ENCODE peak calls at places on chromosomes 5 and 9, in nine cellular contexts. N is body of pancreas, Y is SK-N-SH, I is small intestine, S is cardiac muscle cell, X is Caco-2, H is MM.1S, K is neuronal stem cell, W is hepatocyte. B is an unnamed sample.

GRCh38 chr9:83431470-83432060 is 106.6 kb downstream of the FRMD3 start:
- DNase-seq in W (no peak), H (peak; percentile 14), K (no peak), N (peak; percentile 80), X (no peak), I (peak; percentile 79), Y (no peak), S (no peak), B (no peak)

GRCh38 chr5:42951169-42951846 is 88.8 kb downstream of the ANXA2R start:
- DNase-seq in W (no peak), N (peak; percentile 27), Y (peak; percentile 45), I (peak; percentile 28), K (no peak), S (peak; percentile 56), X (peak; percentile 36), H (no peak), B (no peak)

GRCh38 chr9:84846501-84847323 is 177.2 kb downstream of the NTRK2 start:
- DNase-seq in I (no peak), N (no peak), S (no peak), H (no peak), Y (no peak), K (no peak), X (no peak), W (no peak), B (peak; percentile 99)

GRCh38 chr5:177526791-177527190 is 10.0 kb upstream of the DDX41 start:
- DNase-seq in Y (no peak), S (no peak), N (no peak), H (no peak), I (no peak), X (no peak), K (no peak), W (no peak), B (no peak)

GRCh38 chr5:73379435-73379834 is 69.1 kb downstream of the FOXD1 start:
- DNase-seq in W (no peak), I (no peak), K (no peak), X (no peak), S (no peak), N (no peak), H (no peak), Y (no peak), B (no peak)

GRCh38 chr5:6849569-6849968 is 136.3 kb downstream of the TENT4A start:
- DNase-seq in N (no peak), S (no peak), I (no peak), H (no peak), X (no peak), W (no peak), Y (no peak), K (no peak), B (no peak)

GRCh38 chr9:99011161-99011709 is 67.5 kb downstream of the COL15A1 start:
- DNase-seq in H (no peak), N (no peak), X (peak; percentile 25), K (peak; percentile 42), I (no peak), W (no peak), Y (no peak), S (peak; percentile 27), B (no peak)

GRCh38 chr5:59763545-59763944 is 130.0 kb downstream of the PDE4D start:
- DNase-seq in Y (no peak), H (no peak), K (no peak), X (no peak), N (no peak), S (peak; percentile 22), W (no peak), I (no peak), B (no peak)

GRCh38 chr5:173891367-173891766 is 3.2 kb downstream of the CPEB4 start:
- DNase-seq in H (no peak), S (no peak), N (no peak), X (no peak), Y (no peak), W (no peak), K (no peak), I (no peak), B (no peak)

GRCh38 chr5:173890195-173890951 is 2.2 kb downstream of the CPEB4 start:
- DNase-seq in X (no peak), H (peak; percentile 66), Y (peak; percentile 51), I (peak; percentile 63), S (peak; percentile 65), N (peak; percentile 29), K (no peak), W (peak; percentile 24), B (no peak)

GRCh38 chr5:173893192-173893561 is 5.0 kb downstream of the CPEB4 start:
- DNase-seq in Y (no peak), K (no peak), W (no peak), N (no peak), H (no peak), X (no peak), I (no peak), S (no peak), B (no peak)

GRCh38 chr5:173896631-173897030 is 8.5 kb downstream of the CPEB4 start:
- DNase-seq in I (no peak), X (no peak), Y (no peak), H (no peak), S (no peak), W (no peak), K (no peak), N (no peak), B (no peak)

DNA sequence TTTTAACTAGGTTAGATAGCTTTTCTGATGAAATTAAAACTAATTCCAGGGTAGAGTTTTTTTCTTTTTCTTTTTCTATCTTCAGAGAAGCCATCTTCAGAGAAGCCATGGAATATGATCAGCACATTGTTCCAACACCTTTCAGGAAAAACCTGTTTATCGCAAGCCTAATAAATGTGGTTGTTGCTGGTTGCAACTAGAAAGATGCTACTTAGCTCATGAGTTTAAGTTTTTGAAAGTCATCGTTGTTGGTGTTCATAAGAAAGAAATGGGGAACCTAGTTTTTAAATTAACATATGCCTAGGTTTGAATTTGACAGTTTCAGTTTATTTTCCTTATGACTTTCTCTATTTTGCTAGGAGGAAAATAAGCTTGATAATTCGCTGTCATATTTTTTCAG is 7.6 kb downstream of the CPEB4 start:
- DNase-seq in S (no peak), N (no peak), K (no peak), W (no peak), H (no peak), I (no peak), X (no peak), Y (no peak), B (no peak)
- H3K4me1 ChIP-seq in S (peaks cover 26% of the 10 kb centered on the region), N (peaks cover 44% of the 10 kb centered on the region), K (no peaks in the 10 kb centered on the region), W (no peaks in the 10 kb centered on the region), H (peaks cover 30% of the 10 kb centered on the region), I (no peaks in the 10 kb centered on the region), X (peaks cover 8% of the 10 kb centered on the region), Y (no peaks in the 10 kb centered on the region), B (peaks cover 11% of the 10 kb centered on the region)

GRCh38 chr5:124262443-124262842 is 484.0 kb downstream of the ZNF608 start:
- DNase-seq in K (no peak), S (peak; percentile 37), I (no peak), H (no peak), N (no peak), X (no peak), Y (no peak), W (no peak), B (peak; percentile 28)
- H3K4me3 ChIP-seq in K (no peak overlapping the region), S (no peak overlapping the region), I (no peak overlapping the region), H (no peak overlapping the region), N (no peak overlapping the region), X (no peak overlapping the region), Y (no peak overlapping the region), W (no peak overlapping the region), B (no peak overlapping the region)

GRCh38 chr5:88807327-88807726 is 75.7 kb downstream of the MEF2C start:
- DNase-seq in K (no peak), H (no peak), X (no peak), Y (no peak), N (no peak), W (no peak), S (no peak), I (no peak), B (no peak)
- H3K36me3 ChIP-seq in K (no peaks in the 10 kb centered on the region), H (peaks cover 26% of the 10 kb centered on the region), X (no peaks in the 10 kb centered on the region), Y (no peaks in the 10 kb centered on the region), N (no peaks in the 10 kb centered on the region), W (no peaks in the 10 kb centered on the region), S (peaks cover 25% of the 10 kb centered on the region), I (no peaks in the 10 kb centered on the region), B (peaks cover 4% of the 10 kb centered on the region)

GRCh38 chr5:150142189-150142788 is 13.4 kb downstream of the PDGFRB start:
- DNase-seq in K (no peak), H (no peak), S (no peak), N (no peak), W (no peak), Y (no peak), I (no peak), X (no peak), B (no peak)
- H3K4me1 ChIP-seq in K (peaks cover 83% of the 10 kb centered on the region), H (no peaks in the 10 kb centered on the region), S (peaks cover 56% of the 10 kb centered on the region), N (peaks cover 20% of the 10 kb centered on the region), W (peaks cover 92% of the 10 kb centered on the region), Y (peaks cover 73% of the 10 kb centered on the region), I (no peaks in the 10 kb centered on the region), X (peaks cover 85% of the 10 kb centered on the region), B (no peaks in the 10 kb centered on the region)

B was measured in HAP-1.